ENCODE peak calls at places on chromosomes 6 and 20, in ten cellular contexts. K, U, O, B, I, E, T, A, J and H are unnamed samples.

GRCh38 chr6:37058084-37058586 is 52.7 kb downstream of the FGD2 start:
- DNase-seq in K (no peak), U (no peak), O (no peak), B (no peak), I (no peak), E (no peak), T (no peak), A (peak), J (no peak), H (no peak)

GRCh38 chr6:81814365-81815109 is 62.1 kb upstream of the TENT5A start:
- DNase-seq in K (no peak), U (no peak), O (peak), B (no peak), I (no peak), E (no peak), T (no peak), A (peak), J (no peak), H (no peak)

GRCh38 chr6:9404351-9405146 is 969.2 kb upstream of the SLC35B3 start:
- DNase-seq in K (no peak), U (no peak), O (peak), B (no peak), I (no peak), E (no peak), T (no peak), A (peak), J (no peak), H (no peak)

GRCh38 chr20:25676164-25676809 is 20.4 kb downstream of the ZNF337 start:
- DNase-seq in K (no peak), U (peak), O (peak), B (no peak), I (no peak), E (no peak), T (no peak), A (peak), J (no peak), H (no peak)

GRCh38 chr20:10433623-10434466 is at the start of gene MKKS:
- DNase-seq in K (peak), U (peak), O (peak), B (peak), I (peak), E (peak), T (peak), A (peak), J (peak), H (peak)

GRCh38 chr20:49319204-49319809 is 41.5 kb upstream of the ZNFX1 start:
- DNase-seq in K (no peak), U (no peak), O (no peak), B (no peak), I (no peak), E (no peak), T (no peak), A (no peak), J (no peak), H (no peak)

GRCh38 chr6:7971499-7971898 is 60.9 kb upstream of the TXNDC5 start:
- DNase-seq in K (no peak), U (no peak), O (no peak), B (no peak), I (no peak), E (no peak), T (no peak), A (no peak), J (no peak), H (no peak)

GRCh38 chr6:88867841-88868558 is 95.4 kb downstream of the RNGTT start:
- DNase-seq in K (no peak), U (no peak), O (peak), B (no peak), I (no peak), E (no peak), T (no peak), A (peak), J (no peak), H (no peak)

GRCh38 chr6:150639823-150640331 is 40.2 kb downstream of the PLEKHG1 start:
- DNase-seq in K (no peak), U (no peak), O (no peak), B (no peak), I (no peak), E (no peak), T (no peak), A (no peak), J (no peak), H (no peak)

GRCh38 chr20:16571333-16571732 is 1.9 kb downstream of the KIF16B start:
- DNase-seq in K (no peak), U (no peak), O (no peak), B (no peak), I (no peak), E (no peak), T (no peak), A (no peak), J (no peak), H (no peak)

GRCh38 chr6:111731404-111732195 is 125.9 kb upstream of the TRAF3IP2 start:
- DNase-seq in K (no peak), U (no peak), O (no peak), B (no peak), I (peak), E (no peak), T (no peak), A (no peak), J (no peak), H (no peak)

GRCh38 chr6:103587722-103588121 is 1272.0 kb downstream of the HACE1 start:
- DNase-seq in K (no peak), U (no peak), O (no peak), B (no peak), I (no peak), E (no peak), T (no peak), A (no peak), J (no peak), H (no peak)

GRCh38 chr6:120606743-120607142 is 727.5 kb downstream of the TBC1D32 start:
- DNase-seq in K (no peak), U (no peak), O (no peak), B (no peak), I (no peak), E (no peak), T (no peak), A (no peak), J (no peak), H (no peak)

GRCh38 chr6:108968746-108969316 is 120.6 kb downstream of the ARMC2 start:
- DNase-seq in K (no peak), U (no peak), O (no peak), B (no peak), I (no peak), E (no peak), T (no peak), A (no peak), J (no peak), H (no peak)

GRCh38 chr20:53287357-53288042 is 306.1 kb downstream of the ZNF217 start:
- DNase-seq in K (no peak), U (no peak), O (no peak), B (no peak), I (no peak), E (no peak), T (no peak), A (no peak), J (no peak), H (no peak)

GRCh38 chr20:53294804-53295203 is 298.8 kb downstream of the ZNF217 start:
- DNase-seq in K (no peak), U (no peak), O (no peak), B (no peak), I (no peak), E (no peak), T (no peak), A (no peak), J (no peak), H (no peak)

GRCh38 chr20:53296451-53297153 is 297.0 kb downstream of the ZNF217 start:
- DNase-seq in K (no peak), U (no peak), O (no peak), B (no peak), I (no peak), E (no peak), T (no peak), A (no peak), J (no peak), H (no peak)

GRCh38 chr20:53292347-53292746 is 301.3 kb downstream of the ZNF217 start:
- DNase-seq in K (no peak), U (no peak), O (no peak), B (no peak), I (no peak), E (no peak), T (no peak), A (no peak), J (no peak), H (no peak)

GRCh38 chr20:53291548-53291947 is 302.1 kb downstream of the ZNF217 start:
- DNase-seq in K (no peak), U (peak), O (no peak), B (no peak), I (peak), E (no peak), T (no peak), A (no peak), J (no peak), H (no peak)
- TF ChIP-seq CTCF in K (no peak), U (no peak), O (peak), B (no peak), I (peak), E (no peak), T (peak), A (no peak), J (no peak), H (peak)

GRCh38 chr20:2005831-2006426 is 12.1 kb upstream of the PDYN start:
- DNase-seq in K (peak), U (peak), O (peak), B (no peak), I (peak), E (no peak), T (peak), A (peak), J (peak), H (peak)
- TF ChIP-seq CTCF in K (no peak), U (no peak), O (no peak), B (no peak), I (no peak), E (no peak), T (no peak), A (no peak), J (no peak), H (peak)

GRCh38 chr6:28953039-28953872 is 29.5 kb upstream of the TRIM27 start:
- DNase-seq in K (no peak), U (peak), O (peak), B (no peak), I (peak), E (no peak), T (no peak), A (peak), J (no peak), H (peak)
- TF ChIP-seq CTCF in K (no peak), U (no peak), O (no peak), B (no peak), I (no peak), E (no peak), T (no peak), A (no peak), J (no peak), H (no peak)

DNA sequence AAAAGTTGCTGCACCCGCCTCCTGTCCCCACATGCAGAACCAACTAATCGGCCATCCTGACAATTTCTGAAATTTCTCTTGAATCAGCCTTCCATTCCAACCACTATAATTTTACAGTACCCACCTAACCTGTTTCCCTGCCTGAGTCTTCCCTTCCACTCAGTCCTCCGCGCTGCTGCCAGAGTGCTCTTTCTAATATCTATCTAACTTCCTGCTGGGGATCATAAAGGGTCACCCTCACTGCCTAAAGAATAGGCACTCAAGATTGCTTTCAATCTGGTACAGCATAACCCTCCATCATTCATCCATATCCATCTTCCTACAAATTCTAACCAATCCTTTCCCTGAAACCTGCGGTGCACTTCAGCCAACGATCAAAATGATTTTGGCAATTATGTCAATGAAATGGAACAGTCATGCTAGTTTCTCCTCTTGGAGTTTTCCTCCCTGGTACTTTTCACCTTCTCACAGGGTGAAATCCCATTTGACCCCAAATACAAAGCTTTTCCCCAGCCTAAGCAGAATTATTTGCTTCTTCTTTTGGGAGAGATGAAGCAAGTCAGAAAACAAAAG is 117.5 kb upstream of the BEND6 start:
- DNase-seq in K (no peak), U (no peak), O (no peak), B (no peak), I (no peak), E (no peak), T (no peak), A (no peak), J (no peak), H (no peak)
- TF ChIP-seq CTCF in K (no peak), U (no peak), O (no peak), B (no peak), I (no peak), E (no peak), T (no peak), A (no peak), J (no peak), H (no peak)

DNA sequence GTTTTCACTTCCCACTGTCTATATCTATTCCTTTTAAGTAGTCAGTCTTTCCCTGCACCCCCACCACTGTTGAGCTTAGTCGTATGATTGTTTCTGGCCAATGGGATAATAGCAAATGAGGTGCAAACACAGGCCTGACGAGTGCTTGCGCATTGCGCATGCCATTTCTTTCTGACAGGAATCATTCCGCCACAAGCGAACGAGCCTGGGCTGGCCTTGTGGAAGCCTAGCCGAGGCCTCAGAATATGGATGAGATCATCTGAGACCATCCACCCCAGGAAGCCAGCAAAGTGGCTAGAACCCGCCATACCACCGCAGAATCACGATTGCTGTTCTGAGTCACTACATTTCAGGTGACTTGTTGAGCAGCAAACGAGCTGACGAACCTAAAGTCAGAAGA is 52.2 kb upstream of the PRL start:
- DNase-seq in K (no peak), U (no peak), O (no peak), B (no peak), I (no peak), E (no peak), T (no peak), A (no peak), J (no peak), H (no peak)
- TF ChIP-seq CTCF in K (no peak), U (no peak), O (no peak), B (no peak), I (no peak), E (no peak), T (no peak), A (no peak), J (no peak), H (no peak)

GRCh38 chr6:54957698-54958097 is 111.1 kb downstream of the FAM83B start:
- DNase-seq in K (no peak), U (no peak), O (no peak), B (no peak), I (no peak), E (no peak), T (no peak), A (no peak), J (no peak), H (no peak)

DNA sequence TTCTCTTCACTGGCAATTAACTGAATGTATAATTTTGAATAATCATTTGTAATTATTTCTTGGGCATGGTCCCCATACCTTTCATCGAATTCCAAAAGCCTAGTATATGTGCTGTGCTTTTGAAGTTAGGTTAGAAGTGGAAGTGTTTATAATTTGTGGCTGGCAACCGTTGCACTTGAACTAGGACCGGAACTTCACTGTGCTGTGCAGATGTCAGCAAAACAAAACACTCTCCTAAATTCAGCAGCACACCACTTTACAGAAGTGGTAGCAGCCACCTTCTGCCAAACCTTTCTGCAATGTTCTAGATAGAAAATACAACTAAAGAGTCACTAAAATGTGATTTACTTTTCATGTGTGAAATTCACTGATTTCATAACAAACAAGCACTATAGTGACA is 111.9 kb downstream of the FAM83B start:
- DNase-seq in K (no peak), U (no peak), O (no peak), B (no peak), I (no peak), E (no peak), T (no peak), A (no peak), J (no peak), H (no peak)
- TF ChIP-seq CTCF in K (no peak), U (no peak), O (no peak), B (no peak), I (no peak), E (no peak), T (no peak), A (no peak), J (no peak), H (no peak)